ENCODE peak calls at places on chromosomes 2 and 18, in nine cellular contexts. One of them, this sample, is unnamed.

GRCh38 chr2:164839914-164840457 is 1.6 kb downstream of the COBLL1 start:
- DNase-seq in B cell: no peak
- DNase-seq in AG09319: no peak
- DNase-seq in omental fat pad: no peak
- DNase-seq in WTC11: no peak
- DNase-seq in fibroblast of pulmonary artery: peak
- DNase-seq in GM13976: no peak
- DNase-seq in progenitor cell of endocrine pancreas: no peak
- DNase-seq in HFFc6: no peak
- DNase-seq in this sample: peak

GRCh38 chr18:62766266-62766665 is 50.9 kb downstream of the PHLPP1 start:
- DNase-seq in WTC11: no peak
- DNase-seq in GM13976: no peak
- DNase-seq in HFFc6: no peak
- DNase-seq in progenitor cell of endocrine pancreas: no peak
- DNase-seq in fibroblast of pulmonary artery: no peak
- DNase-seq in B cell: no peak
- DNase-seq in omental fat pad: no peak
- DNase-seq in AG09319: no peak
- DNase-seq in this sample: no peak

GRCh38 chr18:75818336-75818735 is 390.8 kb upstream of the SMIM21 start:
- DNase-seq in HFFc6: no peak
- DNase-seq in fibroblast of pulmonary artery: no peak
- DNase-seq in B cell: no peak
- DNase-seq in AG09319: no peak
- DNase-seq in WTC11: no peak
- DNase-seq in omental fat pad: no peak
- DNase-seq in progenitor cell of endocrine pancreas: no peak
- DNase-seq in GM13976: no peak
- DNase-seq in this sample: no peak

GRCh38 chr2:41579811-41580210 is 468.0 kb upstream of the PKDCC start:
- DNase-seq in AG09319: no peak
- DNase-seq in WTC11: no peak
- DNase-seq in fibroblast of pulmonary artery: peak
- DNase-seq in HFFc6: no peak
- DNase-seq in progenitor cell of endocrine pancreas: no peak
- DNase-seq in GM13976: no peak
- DNase-seq in B cell: no peak
- DNase-seq in omental fat pad: no peak
- DNase-seq in this sample: peak

GRCh38 chr2:101745711-101746694 is 48.5 kb downstream of the MAP4K4 start:
- DNase-seq in progenitor cell of endocrine pancreas: no peak
- DNase-seq in AG09319: no peak
- DNase-seq in omental fat pad: no peak
- DNase-seq in GM13976: no peak
- DNase-seq in B cell: no peak
- DNase-seq in WTC11: no peak
- DNase-seq in HFFc6: peak
- DNase-seq in fibroblast of pulmonary artery: peak
- DNase-seq in this sample: peak

GRCh38 chr2:60313470-60314172 is 239.8 kb downstream of the BCL11A start:
- DNase-seq in B cell: peak
- DNase-seq in HFFc6: no peak
- DNase-seq in fibroblast of pulmonary artery: no peak
- DNase-seq in GM13976: no peak
- DNase-seq in WTC11: no peak
- DNase-seq in AG09319: no peak
- DNase-seq in omental fat pad: no peak
- DNase-seq in progenitor cell of endocrine pancreas: no peak
- DNase-seq in this sample: no peak

GRCh38 chr2:100017633-100018032 is 124.8 kb downstream of the AFF3 start:
- DNase-seq in B cell: no peak
- DNase-seq in HFFc6: peak
- DNase-seq in AG09319: no peak
- DNase-seq in omental fat pad: no peak
- DNase-seq in progenitor cell of endocrine pancreas: no peak
- DNase-seq in WTC11: no peak
- DNase-seq in fibroblast of pulmonary artery: peak
- DNase-seq in GM13976: no peak
- DNase-seq in this sample: no peak

GRCh38 chr18:8003878-8004675 is 437.0 kb downstream of the PTPRM start:
- DNase-seq in HFFc6: no peak
- DNase-seq in fibroblast of pulmonary artery: peak
- DNase-seq in WTC11: no peak
- DNase-seq in B cell: no peak
- DNase-seq in AG09319: no peak
- DNase-seq in omental fat pad: no peak
- DNase-seq in progenitor cell of endocrine pancreas: no peak
- DNase-seq in GM13976: no peak
- DNase-seq in this sample: peak

GRCh38 chr2:66080136-66080535 is 354.8 kb upstream of the MEIS1 start:
- DNase-seq in B cell: no peak
- DNase-seq in GM13976: no peak
- DNase-seq in fibroblast of pulmonary artery: no peak
- DNase-seq in WTC11: no peak
- DNase-seq in HFFc6: no peak
- DNase-seq in AG09319: no peak
- DNase-seq in omental fat pad: no peak
- DNase-seq in progenitor cell of endocrine pancreas: no peak
- DNase-seq in this sample: no peak

GRCh38 chr2:174546519-174547506 is 50.8 kb downstream of the WIPF1 start:
- DNase-seq in fibroblast of pulmonary artery: peak
- DNase-seq in progenitor cell of endocrine pancreas: no peak
- DNase-seq in omental fat pad: no peak
- DNase-seq in WTC11: peak
- DNase-seq in HFFc6: peak
- DNase-seq in GM13976: peak
- DNase-seq in B cell: no peak
- DNase-seq in AG09319: no peak
- DNase-seq in this sample: peak

GRCh38 chr2:239961662-239962220 is 63.4 kb downstream of the NDUFA10 start:
- DNase-seq in GM13976: no peak
- DNase-seq in B cell: no peak
- DNase-seq in fibroblast of pulmonary artery: no peak
- DNase-seq in HFFc6: no peak
- DNase-seq in omental fat pad: no peak
- DNase-seq in WTC11: no peak
- DNase-seq in progenitor cell of endocrine pancreas: no peak
- DNase-seq in AG09319: no peak
- DNase-seq in this sample: no peak

GRCh38 chr2:24048662-24049484 is 668 bp upstream of the FKBP1B start:
- DNase-seq in HFFc6: no peak
- DNase-seq in AG09319: no peak
- DNase-seq in WTC11: no peak
- DNase-seq in omental fat pad: no peak
- DNase-seq in progenitor cell of endocrine pancreas: no peak
- DNase-seq in fibroblast of pulmonary artery: no peak
- DNase-seq in GM13976: no peak
- DNase-seq in B cell: peak
- DNase-seq in this sample: peak

GRCh38 chr18:29157057-29157780 is 980.3 kb upstream of the CDH2 start:
- DNase-seq in B cell: no peak
- DNase-seq in omental fat pad: no peak
- DNase-seq in WTC11: no peak
- DNase-seq in AG09319: no peak
- DNase-seq in GM13976: no peak
- DNase-seq in progenitor cell of endocrine pancreas: no peak
- DNase-seq in HFFc6: peak
- DNase-seq in fibroblast of pulmonary artery: no peak
- DNase-seq in this sample: peak

GRCh38 chr2:19848029-19848750 is 53.6 kb downstream of the TTC32 start:
- DNase-seq in fibroblast of pulmonary artery: no peak
- DNase-seq in AG09319: no peak
- DNase-seq in HFFc6: no peak
- DNase-seq in GM13976: no peak
- DNase-seq in omental fat pad: no peak
- DNase-seq in progenitor cell of endocrine pancreas: no peak
- DNase-seq in WTC11: no peak
- DNase-seq in B cell: no peak
- DNase-seq in this sample: no peak

GRCh38 chr2:232492963-232493700 is 5.5 kb upstream of the ECEL1 start:
- DNase-seq in GM13976: no peak
- DNase-seq in WTC11: no peak
- DNase-seq in AG09319: no peak
- DNase-seq in B cell: no peak
- DNase-seq in progenitor cell of endocrine pancreas: no peak
- DNase-seq in HFFc6: no peak
- DNase-seq in fibroblast of pulmonary artery: no peak
- DNase-seq in omental fat pad: no peak
- DNase-seq in this sample: no peak

GRCh38 chr2:232495292-232495691 is 7.7 kb upstream of the ECEL1 start:
- DNase-seq in GM13976: no peak
- DNase-seq in fibroblast of pulmonary artery: no peak
- DNase-seq in progenitor cell of endocrine pancreas: no peak
- DNase-seq in AG09319: no peak
- DNase-seq in HFFc6: no peak
- DNase-seq in B cell: no peak
- DNase-seq in omental fat pad: no peak
- DNase-seq in WTC11: no peak
- DNase-seq in this sample: no peak

GRCh38 chr2:232496508-232497373 is 9.1 kb upstream of the ECEL1 start:
- DNase-seq in HFFc6: no peak
- DNase-seq in B cell: no peak
- DNase-seq in AG09319: no peak
- DNase-seq in progenitor cell of endocrine pancreas: no peak
- DNase-seq in WTC11: no peak
- DNase-seq in fibroblast of pulmonary artery: no peak
- DNase-seq in GM13976: no peak
- DNase-seq in omental fat pad: no peak
- DNase-seq in this sample: no peak

GRCh38 chr2:232493701-232494426 is 6.2 kb upstream of the ECEL1 start:
- DNase-seq in GM13976: no peak
- DNase-seq in fibroblast of pulmonary artery: no peak
- DNase-seq in omental fat pad: no peak
- DNase-seq in progenitor cell of endocrine pancreas: no peak
- DNase-seq in HFFc6: no peak
- DNase-seq in AG09319: no peak
- DNase-seq in WTC11: no peak
- DNase-seq in B cell: no peak
- DNase-seq in this sample: no peak

DNA sequence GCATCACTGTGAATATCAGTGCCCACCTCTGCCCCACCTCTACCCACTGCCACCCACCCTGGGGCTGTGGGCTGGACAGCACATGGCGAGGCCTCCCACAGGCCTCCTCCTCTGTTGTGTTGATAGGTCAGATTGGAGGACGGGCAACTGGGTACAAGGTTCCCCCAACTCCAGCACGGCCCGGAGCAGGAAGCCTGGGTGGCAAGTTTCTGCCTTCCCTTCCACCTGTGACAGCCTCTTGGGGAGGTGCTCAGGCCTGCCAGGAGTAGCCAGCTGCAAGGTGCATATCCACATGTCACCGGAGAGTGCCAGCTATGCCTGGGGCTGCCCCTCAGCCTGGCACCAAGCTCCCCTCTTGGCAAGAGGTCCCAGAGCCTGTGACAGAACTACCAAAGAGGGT is 6.9 kb upstream of the ECEL1 start:
- DNase-seq in B cell: no peak
- DNase-seq in WTC11: no peak
- DNase-seq in AG09319: no peak
- DNase-seq in HFFc6: no peak
- DNase-seq in GM13976: no peak
- DNase-seq in fibroblast of pulmonary artery: no peak
- DNase-seq in omental fat pad: no peak
- DNase-seq in progenitor cell of endocrine pancreas: no peak
- DNase-seq in this sample: no peak
- TF ChIP-seq CTCF in B cell: no peak
- TF ChIP-seq CTCF in WTC11: no peak
- TF ChIP-seq CTCF in AG09319: no peak
- TF ChIP-seq CTCF in HFFc6: no peak
- TF ChIP-seq CTCF in GM13976: no peak
- TF ChIP-seq CTCF in fibroblast of pulmonary artery: no peak
- TF ChIP-seq CTCF in omental fat pad: no peak
- TF ChIP-seq CTCF in progenitor cell of endocrine pancreas: no peak
- TF ChIP-seq CTCF in this sample: no peak

GRCh38 chr18:38539871-38540270 is 974.3 kb upstream of the CELF4 start:
- DNase-seq in fibroblast of pulmonary artery: no peak
- DNase-seq in AG09319: no peak
- DNase-seq in progenitor cell of endocrine pancreas: no peak
- DNase-seq in HFFc6: no peak
- DNase-seq in B cell: no peak
- DNase-seq in GM13976: no peak
- DNase-seq in WTC11: no peak
- DNase-seq in omental fat pad: no peak
- DNase-seq in this sample: no peak

GRCh38 chr18:38539373-38539772 is 973.8 kb upstream of the CELF4 start:
- DNase-seq in HFFc6: no peak
- DNase-seq in B cell: no peak
- DNase-seq in fibroblast of pulmonary artery: no peak
- DNase-seq in progenitor cell of endocrine pancreas: no peak
- DNase-seq in GM13976: no peak
- DNase-seq in AG09319: no peak
- DNase-seq in omental fat pad: no peak
- DNase-seq in WTC11: peak
- DNase-seq in this sample: no peak

GRCh38 chr18:38545071-38545470 is 979.5 kb upstream of the CELF4 start:
- DNase-seq in GM13976: no peak
- DNase-seq in B cell: no peak
- DNase-seq in omental fat pad: no peak
- DNase-seq in progenitor cell of endocrine pancreas: no peak
- DNase-seq in AG09319: no peak
- DNase-seq in fibroblast of pulmonary artery: peak
- DNase-seq in WTC11: peak
- DNase-seq in HFFc6: no peak
- DNase-seq in this sample: peak
- TF ChIP-seq CTCF in GM13976: peak
- TF ChIP-seq CTCF in B cell: no peak
- TF ChIP-seq CTCF in omental fat pad: no peak
- TF ChIP-seq CTCF in progenitor cell of endocrine pancreas: peak
- TF ChIP-seq CTCF in AG09319: no peak
- TF ChIP-seq CTCF in fibroblast of pulmonary artery: peak
- TF ChIP-seq CTCF in WTC11: no peak
- TF ChIP-seq CTCF in HFFc6: no peak
- TF ChIP-seq CTCF in this sample: peak

DNA sequence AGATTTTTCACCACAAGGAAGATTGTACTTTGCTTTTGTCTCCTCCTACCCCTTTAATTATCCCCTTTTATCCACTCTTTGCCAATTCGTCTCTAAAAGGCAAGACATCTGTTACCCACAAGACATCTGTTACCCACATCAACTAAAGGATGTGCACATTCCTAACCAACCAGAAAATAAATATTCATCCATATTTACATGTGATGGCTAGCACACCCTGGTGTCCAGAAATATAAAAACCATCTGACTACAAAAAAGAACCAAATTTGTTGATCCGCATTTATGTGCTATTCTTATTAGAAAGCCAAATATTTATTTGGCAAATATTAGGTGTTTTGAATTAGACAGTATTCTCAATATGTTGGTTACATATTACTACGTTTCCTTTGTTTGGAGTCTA is 35.7 kb downstream of the ACVR1C start:
- DNase-seq in HFFc6: peak
- DNase-seq in omental fat pad: no peak
- DNase-seq in progenitor cell of endocrine pancreas: no peak
- DNase-seq in fibroblast of pulmonary artery: peak
- DNase-seq in WTC11: no peak
- DNase-seq in AG09319: peak
- DNase-seq in B cell: peak
- DNase-seq in GM13976: no peak
- DNase-seq in this sample: peak
- TF ChIP-seq CTCF in HFFc6: peak
- TF ChIP-seq CTCF in omental fat pad: no peak
- TF ChIP-seq CTCF in progenitor cell of endocrine pancreas: peak
- TF ChIP-seq CTCF in fibroblast of pulmonary artery: peak
- TF ChIP-seq CTCF in WTC11: no peak
- TF ChIP-seq CTCF in AG09319: peak
- TF ChIP-seq CTCF in B cell: peak
- TF ChIP-seq CTCF in GM13976: no peak
- TF ChIP-seq CTCF in this sample: no peak

GRCh38 chr2:204846471-204846870 is 301.2 kb downstream of the PARD3B start:
- DNase-seq in GM13976: no peak
- DNase-seq in B cell: no peak
- DNase-seq in fibroblast of pulmonary artery: no peak
- DNase-seq in progenitor cell of endocrine pancreas: no peak
- DNase-seq in WTC11: no peak
- DNase-seq in AG09319: no peak
- DNase-seq in HFFc6: no peak
- DNase-seq in omental fat pad: no peak
- DNase-seq in this sample: no peak
- TF ChIP-seq CTCF in GM13976: no peak
- TF ChIP-seq CTCF in B cell: no peak
- TF ChIP-seq CTCF in fibroblast of pulmonary artery: no peak
- TF ChIP-seq CTCF in progenitor cell of endocrine pancreas: no peak
- TF ChIP-seq CTCF in WTC11: no peak
- TF ChIP-seq CTCF in AG09319: no peak
- TF ChIP-seq CTCF in HFFc6: no peak
- TF ChIP-seq CTCF in omental fat pad: no peak
- TF ChIP-seq CTCF in this sample: no peak